ENCODE peak calls at places on chromosome 2, in eight cellular contexts. Z is HepG2, E is left lung, J is AG04450, X is cardiac muscle cell, P is psoas muscle, S is neural progenitor cell, F is heart right ventricle. H is an unnamed sample.

GRCh38 chr2:75820693-75821092 is 110.0 kb upstream of the GCFC2 start:
- DNase-seq in Z (no peak), E (no peak), J (no peak), X (no peak), P (no peak), S (no peak), F (no peak), H (no peak)

GRCh38 chr2:21317131-21317530 is 193.4 kb downstream of the TDRD15 start:
- DNase-seq in Z (peak; percentile 60), E (no peak), J (no peak), X (peak; percentile 87), P (peak; percentile 18), S (peak; percentile 86), F (peak; percentile 3), H (peak; percentile 6)

GRCh38 chr2:101387151-101387807 is at the start of gene CREG2:
- DNase-seq in Z (peak; percentile 40), E (peak; percentile 88), J (no peak), X (peak; percentile 88), P (peak; percentile 64), S (peak; percentile 91), F (peak; percentile 68), H (peak; percentile 57)

GRCh38 chr2:157172866-157173578 is 84.5 kb upstream of the GALNT5 start:
- DNase-seq in Z (no peak), E (no peak), J (no peak), X (no peak), P (no peak), S (no peak), F (no peak), H (no peak)

GRCh38 chr2:74822771-74823283 is 11.1 kb upstream of the HK2 start:
- DNase-seq in Z (no peak), E (no peak), J (no peak), X (no peak), P (no peak), S (peak; percentile 59), F (no peak), H (no peak)

GRCh38 chr2:20443276-20443920 is 3.5 kb upstream of the RHOB start:
- DNase-seq in Z (peak; percentile 77), E (no peak), J (no peak), X (peak; percentile 60), P (no peak), S (peak; percentile 63), F (no peak), H (no peak)

GRCh38 chr2:199410130-199410529 is 47.6 kb downstream of the SATB2 start:
- DNase-seq in Z (no peak), E (no peak), J (no peak), X (no peak), P (no peak), S (no peak), F (no peak), H (no peak)

GRCh38 chr2:226796012-226796839 is 3.4 kb downstream of the IRS1 start:
- DNase-seq in Z (no peak), E (peak; percentile 72), J (no peak), X (no peak), P (peak; percentile 17), S (no peak), F (peak; percentile 25), H (no peak)

GRCh38 chr2:204842731-204843490 is 297.6 kb downstream of the PARD3B start:
- DNase-seq in Z (no peak), E (no peak), J (peak; percentile 89), X (no peak), P (peak; percentile 53), S (no peak), F (no peak), H (no peak)

GRCh38 chr2:55232863-55233657 is 572 bp downstream of the RPS27A start:
- DNase-seq in Z (no peak), E (peak; percentile 83), J (no peak), X (peak; percentile 37), P (peak; percentile 53), S (peak; percentile 34), F (no peak), H (peak; percentile 51)

GRCh38 chr2:221229097-221229496 is 343.0 kb downstream of the EPHA4 start:
- DNase-seq in Z (no peak), E (no peak), J (no peak), X (no peak), P (no peak), S (no peak), F (no peak), H (no peak)

GRCh38 chr2:235746257-235746934 is 252.6 kb downstream of the AGAP1 start:
- DNase-seq in Z (peak; percentile 81), E (no peak), J (peak; percentile 79), X (peak; percentile 92), P (peak; percentile 48), S (peak; percentile 91), F (no peak), H (peak; percentile 29)

GRCh38 chr2:237227190-237227988 is 141.7 kb downstream of the COPS8 start:
- DNase-seq in Z (no peak), E (no peak), J (peak; percentile 82), X (no peak), P (no peak), S (no peak), F (no peak), H (no peak)

GRCh38 chr2:138294451-138294850 is 207.1 kb upstream of the SPOPL start:
- DNase-seq in Z (no peak), E (no peak), J (no peak), X (no peak), P (no peak), S (no peak), F (no peak), H (no peak)

GRCh38 chr2:159285929-159286708 is at the start of gene WDSUB1:
- DNase-seq in Z (peak; percentile 74), E (peak; percentile 88), J (no peak), X (peak; percentile 79), P (peak; percentile 69), S (peak; percentile 77), F (peak; percentile 66), H (no peak)

GRCh38 chr2:216665240-216665639 is 30.1 kb downstream of the IGFBP5 start:
- DNase-seq in Z (no peak), E (no peak), J (no peak), X (no peak), P (no peak), S (peak; percentile 18), F (no peak), H (no peak)

GRCh38 chr2:144703852-144704324 is 184.0 kb upstream of the ZEB2 start:
- DNase-seq in Z (no peak), E (no peak), J (peak; percentile 26), X (no peak), P (peak; percentile 8), S (no peak), F (no peak), H (no peak)

GRCh38 chr2:66111706-66112105 is 323.2 kb upstream of the MEIS1 start:
- DNase-seq in Z (no peak), E (no peak), J (no peak), X (no peak), P (no peak), S (no peak), F (no peak), H (no peak)

GRCh38 chr2:213416832-213417231 is 132.6 kb downstream of the SPAG16 start:
- DNase-seq in Z (no peak), E (no peak), J (no peak), X (no peak), P (no peak), S (no peak), F (no peak), H (no peak)

GRCh38 chr2:6730003-6730402 is 135.7 kb downstream of the CMPK2 start:
- DNase-seq in Z (no peak), E (no peak), J (no peak), X (no peak), P (no peak), S (no peak), F (no peak), H (no peak)

GRCh38 chr2:219561179-219562048 is 9.9 kb downstream of the OBSL1 start:
- DNase-seq in Z (peak; percentile 60), E (no peak), J (no peak), X (peak; percentile 53), P (no peak), S (no peak), F (no peak), H (no peak)

GRCh38 chr2:240179186-240179815 is 38.8 kb upstream of the OTOS start:
- DNase-seq in Z (no peak), E (no peak), J (no peak), X (no peak), P (no peak), S (no peak), F (no peak), H (no peak)

GRCh38 chr2:8645176-8645831 is 36.6 kb upstream of the ID2 start:
- DNase-seq in Z (no peak), E (peak; percentile 79), J (no peak), X (no peak), P (no peak), S (no peak), F (no peak), H (no peak)
- H3K4me3 ChIP-seq in Z (no peak overlapping the region), E (no peak overlapping the region), J (no peak overlapping the region), X (no peak overlapping the region), P (no peak overlapping the region), S (no peak overlapping the region), F (no peak overlapping the region), H (no peak overlapping the region)

DNA sequence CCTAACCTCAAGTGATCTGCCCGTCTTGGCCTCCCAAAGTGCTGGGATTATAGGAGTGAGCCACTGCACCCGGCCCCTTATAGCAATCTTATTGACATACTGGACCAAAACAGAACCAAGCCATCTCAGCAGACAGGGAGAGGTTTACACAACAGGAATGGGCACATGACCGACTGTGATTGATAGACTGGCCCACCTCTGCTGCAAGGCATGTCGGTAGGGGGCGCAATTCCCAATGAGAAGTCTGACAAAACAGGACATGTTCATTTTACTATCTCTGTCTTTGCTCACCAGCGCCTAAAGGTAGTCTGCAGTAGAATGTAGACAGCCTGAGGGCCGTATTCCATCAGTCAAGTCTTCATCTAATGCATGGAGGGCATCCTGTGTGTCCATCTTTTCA is 2.0 kb downstream of the LYPD6B start:
- DNase-seq in Z (peak; percentile 24), E (no peak), J (no peak), X (no peak), P (no peak), S (peak; percentile 47), F (no peak), H (no peak)
- TF ChIP-seq CTCF in Z (peak; percentile 58), E (no peak), J (peak; percentile 34), X (peak; percentile 45), P (no peak), S (peak; percentile 68), F (peak; percentile 15), H (no peak)

GRCh38 chr2:45353879-45354278 is 257.2 kb downstream of the SRBD1 start:
- DNase-seq in Z (peak; percentile 51), E (no peak), J (peak; percentile 96), X (no peak), P (no peak), S (no peak), F (no peak), H (no peak)

DNA sequence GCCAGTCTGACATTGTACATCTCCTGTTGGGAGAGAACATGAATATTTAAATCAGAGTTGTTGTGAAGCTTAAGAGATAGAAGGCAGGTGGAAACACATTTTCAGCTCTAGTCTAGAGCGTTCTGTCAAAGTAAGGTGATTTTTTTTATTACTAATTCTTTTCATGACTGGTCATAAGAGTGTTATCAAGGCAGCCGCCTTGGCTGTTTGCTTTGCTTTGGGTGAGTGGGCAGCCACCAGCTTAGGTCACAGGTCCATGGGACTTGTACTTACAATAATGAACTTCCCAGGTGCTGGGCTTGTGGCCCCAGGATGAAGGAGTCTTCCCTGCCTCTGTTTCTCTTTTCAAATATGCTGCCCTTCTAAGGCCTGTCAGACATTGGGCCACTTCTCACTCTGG is 256.3 kb downstream of the SRBD1 start:
- DNase-seq in Z (no peak), E (no peak), J (no peak), X (no peak), P (no peak), S (no peak), F (no peak), H (no peak)
- H3K27ac ChIP-seq in Z (no peak overlapping the region), E (no peak overlapping the region), J (peak overlapping the region; percentile 98), X (no peak overlapping the region), P (no peak overlapping the region), S (no peak overlapping the region), F (no peak overlapping the region), H (no peak overlapping the region)

GRCh38 chr2:15939854-15940660 is at the start of gene MYCN:
- DNase-seq in Z (peak; percentile 41), E (no peak), J (no peak), X (peak; percentile 95), P (no peak), S (peak; percentile 95), F (peak; percentile 27), H (peak; percentile 32)
- H3K4me3 ChIP-seq in Z (no peak within 1 kb of the TSS), E (peak within 1 kb of the TSS; percentile 33), J (no peak within 1 kb of the TSS), X (peak within 1 kb of the TSS; percentile 98), P (peak within 1 kb of the TSS; percentile 63), S (peak within 1 kb of the TSS; percentile 78), F (peak within 1 kb of the TSS; percentile 44), H (peak within 1 kb of the TSS; percentile 54)